ENCODE peak calls at places on chromosomes 5 and 9, in eight cellular contexts. O, I, H, K, N, Q, D and U are unnamed samples.

GRCh38 chr5:68239485-68239884 is 23.9 kb downstream of the PIK3R1 start:
- DNase-seq in Q (peak), I (peak), N (peak), K (peak), O (peak), H (no peak), D (peak), U (peak)

GRCh38 chr9:70486127-70486526 is 71.7 kb upstream of the KLF9 start:
- DNase-seq in O (no peak), Q (no peak), K (no peak), N (no peak), I (no peak), H (no peak), D (no peak), U (no peak)

GRCh38 chr9:995192-995591 is 18.7 kb downstream of the DMRT3 start:
- DNase-seq in H (no peak), I (no peak), N (no peak), D (no peak), K (no peak), Q (no peak), O (no peak), U (no peak)

GRCh38 chr5:158819840-158820620 is 279.7 kb downstream of the EBF1 start:
- DNase-seq in I (no peak), H (no peak), O (no peak), K (no peak), D (no peak), Q (no peak), N (no peak), U (no peak)

GRCh38 chr9:30796806-30797205 is 1587.6 kb upstream of the ACO1 start:
- DNase-seq in K (no peak), N (no peak), Q (no peak), O (no peak), I (no peak), H (no peak), D (no peak), U (no peak)

GRCh38 chr5:9156282-9156681 is 389.6 kb downstream of the SEMA5A start:
- DNase-seq in D (no peak), H (peak), Q (no peak), O (peak), K (no peak), N (no peak), I (peak), U (peak)

GRCh38 chr5:39178171-39178570 is 41.2 kb downstream of the FYB1 start:
- DNase-seq in I (no peak), Q (no peak), N (no peak), D (no peak), K (no peak), O (no peak), H (peak), U (no peak)

GRCh38 chr5:33430983-33431382 is 9.8 kb upstream of the TARS1 start:
- DNase-seq in D (no peak), N (no peak), K (no peak), Q (no peak), O (no peak), H (no peak), I (no peak), U (no peak)

GRCh38 chr9:127311239-127311741 is 46.7 kb downstream of the GARNL3 start:
- DNase-seq in N (no peak), Q (peak), I (peak), O (no peak), H (peak), K (peak), D (peak), U (no peak)

GRCh38 chr5:139094154-139095131 is 103.7 kb downstream of the SIL1 start:
- DNase-seq in K (no peak), N (no peak), I (no peak), D (no peak), O (no peak), H (no peak), Q (no peak), U (no peak)

GRCh38 chr9:95726756-95727155 is 148.7 kb upstream of the ERCC6L2 start:
- DNase-seq in K (no peak), D (no peak), H (peak), I (peak), Q (no peak), O (no peak), N (no peak), U (no peak)

GRCh38 chr5:1338518-1339070 is 6.3 kb downstream of the CLPTM1L start:
- DNase-seq in I (no peak), H (no peak), K (no peak), Q (no peak), D (no peak), O (no peak), N (no peak), U (no peak)

GRCh38 chr9:113668057-113668456 is 204.5 kb downstream of the RGS3 start:
- DNase-seq in H (no peak), K (no peak), I (no peak), D (no peak), N (no peak), O (no peak), Q (no peak), U (no peak)

GRCh38 chr5:65010841-65011240 is 242.1 kb downstream of the CWC27 start:
- DNase-seq in I (no peak), D (no peak), N (no peak), H (no peak), K (peak), O (no peak), Q (no peak), U (no peak)

GRCh38 chr5:92761585-92761984 is 819.4 kb downstream of the NR2F1-AS1 start:
- DNase-seq in I (no peak), N (no peak), D (no peak), O (no peak), H (no peak), K (no peak), Q (no peak), U (no peak)

GRCh38 chr9:127447416-127448111 is 3.6 kb downstream of the RPL12 start:
- DNase-seq in H (peak), D (no peak), N (no peak), I (no peak), K (no peak), O (no peak), Q (no peak), U (no peak)

GRCh38 chr9:128082173-128082572 is 14.1 kb downstream of the SLC25A25 start:
- DNase-seq in D (no peak), N (no peak), H (no peak), I (no peak), O (no peak), Q (no peak), K (no peak), U (no peak)

GRCh38 chr5:116388564-116389258 is 185.9 kb downstream of the SEMA6A start:
- DNase-seq in N (no peak), H (no peak), Q (peak), O (no peak), K (no peak), D (no peak), I (no peak), U (no peak)

GRCh38 chr5:57956606-57957005 is 474.0 kb upstream of the ACTBL2 start:
- DNase-seq in N (no peak), Q (no peak), O (no peak), K (no peak), I (no peak), H (no peak), D (no peak), U (no peak)

GRCh38 chr5:99060306-99061261 is 131.8 kb upstream of the CHD1 start:
- DNase-seq in O (peak), Q (peak), N (peak), H (peak), I (peak), K (peak), D (peak), U (no peak)

GRCh38 chr5:89988998-89989690 is 420.4 kb downstream of the CETN3 start:
- DNase-seq in N (no peak), Q (peak), O (no peak), H (no peak), I (no peak), K (no peak), D (no peak), U (no peak)

GRCh38 chr5:156584856-156585255 is 257.9 kb downstream of the SGCD start:
- DNase-seq in O (no peak), Q (no peak), H (no peak), D (no peak), N (no peak), I (no peak), K (no peak), U (no peak)

GRCh38 chr5:153571157-153571556 is 80.7 kb downstream of the GRIA1 start:
- DNase-seq in I (no peak), K (no peak), Q (no peak), N (no peak), H (no peak), O (no peak), D (no peak), U (no peak)

GRCh38 chr5:58965677-58966414 is 383.0 kb downstream of the RAB3C start:
- DNase-seq in O (no peak), N (no peak), K (no peak), H (no peak), D (no peak), I (no peak), Q (no peak), U (no peak)

GRCh38 chr9:113137196-113138168 is 13.3 kb upstream of the SLC31A2 start:
- DNase-seq in H (no peak), D (no peak), N (no peak), K (no peak), Q (no peak), I (no peak), O (no peak), U (no peak)

GRCh38 chr5:76522103-76522942 is 100.9 kb downstream of the F2RL2 start:
- DNase-seq in I (peak), N (no peak), O (no peak), D (no peak), H (no peak), K (no peak), Q (no peak), U (no peak)

GRCh38 chr5:119343766-119344165 is 12.1 kb upstream of the TNFAIP8 start:
- DNase-seq in N (no peak), D (no peak), O (no peak), Q (no peak), H (no peak), K (no peak), I (no peak), U (no peak)

GRCh38 chr5:176771102-176771845 is 39.1 kb upstream of the UNC5A start:
- DNase-seq in Q (no peak), K (no peak), H (no peak), N (no peak), I (no peak), O (no peak), D (peak), U (no peak)

GRCh38 chr9:81535542-81536241 is 153.7 kb downstream of the TLE1 start:
- DNase-seq in I (peak), Q (no peak), K (no peak), D (no peak), O (no peak), H (peak), N (no peak), U (no peak)

GRCh38 chr5:58454025-58454424 is 5.9 kb downstream of the PLK2 start:
- DNase-seq in N (no peak), K (no peak), Q (no peak), O (no peak), I (no peak), H (no peak), D (no peak), U (no peak)

GRCh38 chr9:133127340-133127981 is 6.4 kb upstream of the RALGDS start:
- DNase-seq in Q (peak), I (no peak), O (no peak), D (no peak), H (no peak), N (peak), K (peak), U (no peak)

GRCh38 chr5:89572696-89573095 is 689.7 kb upstream of the MEF2C start:
- DNase-seq in K (no peak), I (no peak), O (no peak), N (no peak), D (no peak), H (no peak), Q (no peak), U (no peak)

GRCh38 chr5:132487841-132488555 is 2.6 kb downstream of the IRF1 start:
- DNase-seq in Q (peak), D (peak), H (no peak), N (no peak), I (peak), K (peak), O (no peak), U (no peak)

GRCh38 chr5:72266862-72267261 is 53.2 kb downstream of the MRPS27 start:
- DNase-seq in H (no peak), O (no peak), D (no peak), K (no peak), N (no peak), Q (no peak), I (no peak), U (no peak)

GRCh38 chr5:72268260-72268659 is 51.8 kb downstream of the MRPS27 start:
- DNase-seq in K (no peak), Q (no peak), O (no peak), N (no peak), H (no peak), D (no peak), I (no peak), U (no peak)

GRCh38 chr5:72267685-72268084 is 52.4 kb downstream of the MRPS27 start:
- DNase-seq in K (no peak), O (no peak), N (no peak), I (no peak), D (no peak), H (no peak), Q (no peak), U (no peak)

GRCh38 chr5:72268753-72269410 is 51.2 kb downstream of the MRPS27 start:
- DNase-seq in H (peak), N (no peak), I (peak), D (no peak), O (no peak), Q (peak), K (peak), U (no peak)

GRCh38 chr5:72265032-72265903 is 54.8 kb downstream of the MRPS27 start:
- DNase-seq in N (no peak), O (no peak), D (no peak), H (no peak), Q (no peak), K (no peak), I (no peak), U (no peak)
- H3K27ac ChIP-seq in N (no peak), O (no peak), D (no peak), H (no peak), Q (no peak), K (peak), I (peak), U (no peak)

DNA sequence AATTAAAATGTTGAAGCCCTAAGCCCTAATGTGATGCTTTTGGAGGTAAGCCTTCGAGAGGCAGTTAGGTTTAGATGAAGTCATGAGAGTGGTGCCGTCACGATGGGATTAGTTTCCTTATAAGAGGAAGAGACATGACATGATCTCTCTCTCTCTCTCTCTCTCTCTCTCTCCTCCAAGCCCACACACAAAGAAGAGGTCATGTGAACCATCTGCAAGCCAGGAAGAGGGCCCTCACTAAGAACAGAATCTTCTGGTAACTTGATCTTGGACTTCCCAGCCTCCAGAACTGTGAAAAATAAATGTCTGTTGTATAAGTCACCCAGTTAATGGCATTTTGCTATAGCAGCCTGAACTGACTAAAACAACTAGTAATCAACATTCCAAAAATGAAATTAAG is 175.5 kb downstream of the GNA14 start:
- DNase-seq in K (no peak), I (no peak), O (no peak), N (no peak), D (no peak), H (no peak), Q (no peak), U (no peak)
- H3K27ac ChIP-seq in K (no peak), I (no peak), O (no peak), N (no peak), D (no peak), H (no peak), Q (no peak), U (no peak)

GRCh38 chr9:86975571-86975970 is 28.3 kb upstream of the GAS1 start:
- DNase-seq in O (no peak), I (no peak), K (no peak), D (no peak), Q (no peak), H (no peak), N (no peak), U (no peak)

GRCh38 chr9:86975086-86975485 is 27.8 kb upstream of the GAS1 start:
- DNase-seq in N (no peak), O (no peak), I (no peak), H (no peak), K (no peak), Q (no peak), D (no peak), U (no peak)

GRCh38 chr9:86974421-86974820 is 27.1 kb upstream of the GAS1 start:
- DNase-seq in D (no peak), Q (no peak), H (no peak), K (no peak), I (no peak), N (no peak), O (no peak), U (no peak)

GRCh38 chr9:86968258-86968920 is 21.1 kb upstream of the GAS1 start:
- DNase-seq in O (no peak), N (no peak), Q (no peak), H (no peak), D (no peak), K (no peak), I (no peak), U (no peak)

GRCh38 chr9:86971742-86972141 is 24.4 kb upstream of the GAS1 start:
- DNase-seq in H (no peak), O (no peak), D (no peak), N (no peak), Q (no peak), I (no peak), K (no peak), U (no peak)
- H3K27ac ChIP-seq in H (no peak), O (no peak), D (no peak), N (no peak), Q (no peak), I (peak), K (no peak), U (no peak)

GRCh38 chr9:134658378-134658955 is 16.9 kb downstream of the COL5A1 start:
- DNase-seq in H (no peak), I (no peak), Q (no peak), K (no peak), O (no peak), N (peak), D (no peak), U (no peak)
- H3K27ac ChIP-seq in H (peak), I (peak), Q (no peak), K (peak), O (no peak), N (no peak), D (no peak), U (no peak)

GRCh38 chr9:21070171-21070571 is 7.6 kb downstream of the IFNB1 start:
- DNase-seq in I (peak), K (peak), Q (peak), H (peak), N (no peak), D (no peak), O (no peak), U (no peak)
- H3K27ac ChIP-seq in I (peak), K (peak), Q (no peak), H (peak), N (no peak), D (no peak), O (no peak), U (no peak)

GRCh38 chr5:84092738-84093137 is 291.9 kb downstream of the EDIL3 start:
- DNase-seq in O (no peak), K (no peak), D (no peak), I (no peak), Q (no peak), H (no peak), N (no peak), U (no peak)
- H3K27ac ChIP-seq in O (no peak), K (no peak), D (no peak), I (no peak), Q (no peak), H (no peak), N (no peak), U (no peak)

GRCh38 chr5:108634251-108634950 is 113.3 kb upstream of the FER start:
- DNase-seq in D (no peak), K (no peak), I (no peak), O (no peak), Q (no peak), N (no peak), H (no peak), U (no peak)

GRCh38 chr5:108634951-108635288 is 112.8 kb upstream of the FER start:
- DNase-seq in I (no peak), O (no peak), N (no peak), K (no peak), D (no peak), H (no peak), Q (no peak), U (no peak)

GRCh38 chr5:108638021-108638420 is 109.7 kb upstream of the FER start:
- DNase-seq in H (no peak), K (no peak), I (no peak), Q (no peak), O (no peak), N (no peak), D (no peak), U (no peak)

GRCh38 chr5:108637110-108637509 is 110.6 kb upstream of the FER start:
- DNase-seq in N (no peak), H (no peak), D (no peak), Q (no peak), O (no peak), I (no peak), K (no peak), U (no peak)

GRCh38 chr5:108636135-108636888 is 111.4 kb upstream of the FER start:
- DNase-seq in D (no peak), K (no peak), H (no peak), N (no peak), I (no peak), Q (no peak), O (no peak), U (no peak)
- H3K27ac ChIP-seq in D (no peak), K (no peak), H (no peak), N (no peak), I (no peak), Q (no peak), O (no peak), U (no peak)